ENCODE peak calls at places on chromosomes 13 and 19, in five cellular contexts. One of them, this sample, is unnamed.

GRCh38 chr13:41802684-41803554 is 158.0 kb downstream of the VWA8 start:
- DNase-seq in K562: no peak
- DNase-seq in SK-N-SH: no peak
- DNase-seq in H1: no peak
- DNase-seq in Panc1: no peak
- DNase-seq in this sample: no peak

GRCh38 chr13:27170221-27170520 is 1.4 kb downstream of the USP12 start:
- DNase-seq in K562: no peak
- DNase-seq in SK-N-SH: no peak
- DNase-seq in H1: no peak
- DNase-seq in Panc1: no peak
- DNase-seq in this sample: no peak

GRCh38 chr13:99037756-99038155 is 59.9 kb upstream of the DOCK9 start:
- DNase-seq in K562: no peak
- DNase-seq in SK-N-SH: no peak
- DNase-seq in H1: no peak
- DNase-seq in Panc1: no peak
- DNase-seq in this sample: no peak

GRCh38 chr13:99859178-99860177 is 112.1 kb downstream of the ZIC5 start:
- DNase-seq in K562: no peak
- DNase-seq in SK-N-SH: no peak
- DNase-seq in H1: no peak
- DNase-seq in Panc1: no peak
- DNase-seq in this sample: no peak

GRCh38 chr19:18558595-18558994 is 925 bp downstream of the KXD1 start:
- DNase-seq in K562: no peak
- DNase-seq in SK-N-SH: no peak
- DNase-seq in H1: no peak
- DNase-seq in Panc1: no peak
- DNase-seq in this sample: no peak

GRCh38 chr19:20611866-20612265 is 46.3 kb upstream of the ZNF737 start:
- DNase-seq in K562: no peak
- DNase-seq in SK-N-SH: no peak
- DNase-seq in H1: no peak
- DNase-seq in Panc1: no peak
- DNase-seq in this sample: no peak

GRCh38 chr13:88908896-88909535 is 1237.8 kb downstream of the SLITRK5 start:
- DNase-seq in K562: no peak
- DNase-seq in SK-N-SH: no peak
- DNase-seq in H1: no peak
- DNase-seq in Panc1: no peak
- DNase-seq in this sample: no peak

GRCh38 chr19:5894704-5895349 is 8.8 kb downstream of the NDUFA11 start:
- DNase-seq in K562: no peak
- DNase-seq in SK-N-SH: peak; percentile 62
- DNase-seq in H1: no peak
- DNase-seq in Panc1: no peak
- DNase-seq in this sample: no peak

GRCh38 chr19:42250666-42251531 is 4.0 kb downstream of the ERF start:
- DNase-seq in K562: no peak
- DNase-seq in SK-N-SH: peak; percentile 48
- DNase-seq in H1: no peak
- DNase-seq in Panc1: no peak
- DNase-seq in this sample: no peak

GRCh38 chr13:107020393-107020792 is 452.5 kb upstream of the ARGLU1 start:
- DNase-seq in K562: no peak
- DNase-seq in SK-N-SH: no peak
- DNase-seq in H1: no peak
- DNase-seq in Panc1: no peak
- DNase-seq in this sample: no peak

GRCh38 chr13:59356607-59357006 is 807.1 kb downstream of the DIAPH3 start:
- DNase-seq in K562: no peak
- DNase-seq in SK-N-SH: no peak
- DNase-seq in H1: no peak
- DNase-seq in Panc1: no peak
- DNase-seq in this sample: no peak

GRCh38 chr13:24745861-24746617 is 17.9 kb upstream of the RNF17 start:
- DNase-seq in K562: no peak
- DNase-seq in SK-N-SH: no peak
- DNase-seq in H1: no peak
- DNase-seq in Panc1: no peak
- DNase-seq in this sample: no peak

GRCh38 chr19:55599468-55600335 is at the start of the genes FIZ1 and ZNF524:
- DNase-seq in K562: peak; percentile 92
- DNase-seq in SK-N-SH: peak; percentile 92
- DNase-seq in H1: peak; percentile 93
- DNase-seq in Panc1: peak; percentile 94
- DNase-seq in this sample: peak; percentile 98

GRCh38 chr19:55601127-55601526 is 1.0 kb downstream of the ZNF524 start:
- DNase-seq in K562: no peak
- DNase-seq in SK-N-SH: no peak
- DNase-seq in H1: no peak
- DNase-seq in Panc1: no peak
- DNase-seq in this sample: no peak

GRCh38 chr19:55602104-55603001 is 2.3 kb downstream of the ZNF524 start:
- DNase-seq in K562: no peak
- DNase-seq in SK-N-SH: no peak
- DNase-seq in H1: no peak
- DNase-seq in Panc1: no peak
- DNase-seq in this sample: no peak

GRCh38 chr19:55598719-55599467 is 424 bp downstream of the FIZ1 start:
- DNase-seq in K562: peak; percentile 93
- DNase-seq in SK-N-SH: peak; percentile 88
- DNase-seq in H1: peak; percentile 96
- DNase-seq in Panc1: peak; percentile 83
- DNase-seq in this sample: peak; percentile 90

GRCh38 chr19:55600336-55601028 is 394 bp downstream of the ZNF524 start:
- DNase-seq in K562: no peak
- DNase-seq in SK-N-SH: peak; percentile 89
- DNase-seq in H1: no peak
- DNase-seq in Panc1: no peak
- DNase-seq in this sample: no peak
- TF ChIP-seq SIN3A in K562: no peak
- TF ChIP-seq SIN3A in SK-N-SH: no peak
- TF ChIP-seq SIN3A in H1: no peak
- TF ChIP-seq SIN3A in Panc1: no peak
- TF ChIP-seq SIN3A in this sample: peak; percentile 67

GRCh38 chr13:42894765-42895181 is 97.3 kb downstream of the EPSTI1 start:
- DNase-seq in K562: no peak
- DNase-seq in SK-N-SH: peak; percentile 35
- DNase-seq in H1: no peak
- DNase-seq in Panc1: no peak
- DNase-seq in this sample: no peak

GRCh38 chr13:42891591-42891990 is 100.5 kb downstream of the EPSTI1 start:
- DNase-seq in K562: no peak
- DNase-seq in SK-N-SH: no peak
- DNase-seq in H1: no peak
- DNase-seq in Panc1: no peak
- DNase-seq in this sample: no peak

GRCh38 chr13:42895781-42896180 is 96.3 kb downstream of the EPSTI1 start:
- DNase-seq in K562: no peak
- DNase-seq in SK-N-SH: no peak
- DNase-seq in H1: no peak
- DNase-seq in Panc1: no peak
- DNase-seq in this sample: no peak

GRCh38 chr13:42893346-42893745 is 98.7 kb downstream of the EPSTI1 start:
- DNase-seq in K562: no peak
- DNase-seq in SK-N-SH: no peak
- DNase-seq in H1: no peak
- DNase-seq in Panc1: no peak
- DNase-seq in this sample: no peak

GRCh38 chr13:42892760-42893159 is 99.3 kb downstream of the EPSTI1 start:
- DNase-seq in K562: no peak
- DNase-seq in SK-N-SH: no peak
- DNase-seq in H1: no peak
- DNase-seq in Panc1: no peak
- DNase-seq in this sample: no peak
- TF ChIP-seq SIN3A in K562: no peak
- TF ChIP-seq SIN3A in SK-N-SH: no peak
- TF ChIP-seq SIN3A in H1: no peak
- TF ChIP-seq SIN3A in Panc1: no peak
- TF ChIP-seq SIN3A in this sample: no peak

GRCh38 chr13:28575200-28575599 is 80.3 kb upstream of the FLT1 start:
- DNase-seq in K562: peak; percentile 46
- DNase-seq in SK-N-SH: no peak
- DNase-seq in H1: no peak
- DNase-seq in Panc1: no peak
- DNase-seq in this sample: no peak

GRCh38 chr13:28573595-28574373 is 78.9 kb upstream of the FLT1 start:
- DNase-seq in K562: no peak
- DNase-seq in SK-N-SH: no peak
- DNase-seq in H1: no peak
- DNase-seq in Panc1: no peak
- DNase-seq in this sample: no peak

GRCh38 chr13:28576037-28576436 is 81.1 kb upstream of the FLT1 start:
- DNase-seq in K562: no peak
- DNase-seq in SK-N-SH: no peak
- DNase-seq in H1: no peak
- DNase-seq in Panc1: no peak
- DNase-seq in this sample: no peak

GRCh38 chr13:28579334-28579733 is 79.6 kb upstream of the POMP start:
- DNase-seq in K562: no peak
- DNase-seq in SK-N-SH: no peak
- DNase-seq in H1: no peak
- DNase-seq in Panc1: no peak
- DNase-seq in this sample: no peak

GRCh38 chr13:28574617-28575142 is 79.8 kb upstream of the FLT1 start:
- DNase-seq in K562: peak; percentile 80
- DNase-seq in SK-N-SH: no peak
- DNase-seq in H1: no peak
- DNase-seq in Panc1: no peak
- DNase-seq in this sample: peak; percentile 10
- TF ChIP-seq SIN3A in K562: no peak
- TF ChIP-seq SIN3A in SK-N-SH: no peak
- TF ChIP-seq SIN3A in H1: no peak
- TF ChIP-seq SIN3A in Panc1: no peak
- TF ChIP-seq SIN3A in this sample: no peak

DNA sequence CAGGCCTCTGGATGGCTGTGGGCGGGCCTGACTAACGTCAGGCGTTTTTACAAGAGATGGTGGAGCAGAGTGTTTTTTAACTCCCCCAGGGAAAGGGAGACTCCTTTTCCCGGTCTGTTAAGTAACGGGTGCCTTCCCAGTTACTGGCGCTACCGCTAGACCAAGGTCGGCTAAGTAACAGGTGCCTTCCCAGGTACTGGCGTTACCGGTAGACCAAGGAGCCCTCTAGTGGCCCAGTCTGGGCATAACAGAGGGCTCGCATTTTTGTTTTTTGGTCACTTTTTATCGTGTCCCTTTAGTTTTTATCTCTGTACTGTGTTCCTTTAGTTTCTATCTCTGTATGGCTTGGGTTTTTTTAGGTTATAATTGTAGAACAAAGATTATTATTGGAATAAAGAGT is 10.0 kb downstream of the ZNF383 start:
- DNase-seq in K562: no peak
- DNase-seq in SK-N-SH: peak; percentile 31
- DNase-seq in H1: no peak
- DNase-seq in Panc1: no peak
- DNase-seq in this sample: no peak
- TF ChIP-seq SIN3A in K562: no peak
- TF ChIP-seq SIN3A in SK-N-SH: no peak
- TF ChIP-seq SIN3A in H1: no peak
- TF ChIP-seq SIN3A in Panc1: no peak
- TF ChIP-seq SIN3A in this sample: no peak

GRCh38 chr19:15631817-15632216 is 8.9 kb upstream of the CYP4F3 start:
- DNase-seq in K562: peak; percentile 80
- DNase-seq in SK-N-SH: peak; percentile 47
- DNase-seq in H1: no peak
- DNase-seq in Panc1: no peak
- DNase-seq in this sample: peak; percentile 27
- TF ChIP-seq SIN3A in K562: no peak
- TF ChIP-seq SIN3A in SK-N-SH: no peak
- TF ChIP-seq SIN3A in H1: no peak
- TF ChIP-seq SIN3A in Panc1: no peak
- TF ChIP-seq SIN3A in this sample: peak; percentile 54

GRCh38 chr13:50322006-50322405 is 306.8 kb downstream of the KCNRG start:
- DNase-seq in K562: no peak
- DNase-seq in SK-N-SH: no peak
- DNase-seq in H1: no peak
- DNase-seq in Panc1: no peak
- DNase-seq in this sample: no peak

GRCh38 chr13:50319603-50320296 is 304.5 kb downstream of the KCNRG start:
- DNase-seq in K562: peak; percentile 57
- DNase-seq in SK-N-SH: no peak
- DNase-seq in H1: no peak
- DNase-seq in Panc1: no peak
- DNase-seq in this sample: peak; percentile 24

GRCh38 chr13:50323440-50324070 is 308.3 kb downstream of the KCNRG start:
- DNase-seq in K562: no peak
- DNase-seq in SK-N-SH: no peak
- DNase-seq in H1: no peak
- DNase-seq in Panc1: no peak
- DNase-seq in this sample: no peak

GRCh38 chr13:50318887-50319286 is 303.6 kb downstream of the KCNRG start:
- DNase-seq in K562: peak; percentile 27
- DNase-seq in SK-N-SH: no peak
- DNase-seq in H1: no peak
- DNase-seq in Panc1: no peak
- DNase-seq in this sample: no peak

GRCh38 chr13:50320297-50320862 is 305.1 kb downstream of the KCNRG start:
- DNase-seq in K562: no peak
- DNase-seq in SK-N-SH: no peak
- DNase-seq in H1: no peak
- DNase-seq in Panc1: no peak
- DNase-seq in this sample: peak; percentile 84
- TF ChIP-seq SIN3A in K562: no peak
- TF ChIP-seq SIN3A in SK-N-SH: no peak
- TF ChIP-seq SIN3A in H1: no peak
- TF ChIP-seq SIN3A in Panc1: no peak
- TF ChIP-seq SIN3A in this sample: no peak

DNA sequence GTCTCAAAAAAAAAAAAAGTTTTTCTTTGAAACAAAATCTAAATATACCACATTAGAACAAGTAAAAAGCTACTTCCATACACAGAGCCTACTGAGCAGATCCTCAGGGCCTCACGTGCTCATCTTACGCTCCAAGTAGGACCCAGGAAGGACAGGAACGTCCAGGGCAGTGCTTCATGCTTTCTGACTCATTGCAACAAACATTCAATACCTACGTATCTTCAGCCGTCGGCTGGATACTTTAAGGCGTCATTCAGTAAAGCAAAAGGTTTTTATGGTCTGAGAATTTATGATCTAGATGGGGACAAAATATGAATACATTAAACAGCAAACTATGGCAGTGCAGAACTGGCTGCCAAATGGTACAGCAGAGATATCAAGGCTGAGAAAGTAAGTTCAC is 20.6 kb downstream of the CARS2 start:
- DNase-seq in K562: no peak
- DNase-seq in SK-N-SH: no peak
- DNase-seq in H1: no peak
- DNase-seq in Panc1: no peak
- DNase-seq in this sample: no peak
- TF ChIP-seq SIN3A in K562: no peak
- TF ChIP-seq SIN3A in SK-N-SH: no peak
- TF ChIP-seq SIN3A in H1: no peak
- TF ChIP-seq SIN3A in Panc1: no peak
- TF ChIP-seq SIN3A in this sample: no peak

GRCh38 chr19:38213911-38214625 is 10.0 kb downstream of the DPF1 start:
- DNase-seq in K562: no peak
- DNase-seq in SK-N-SH: no peak
- DNase-seq in H1: no peak
- DNase-seq in Panc1: no peak
- DNase-seq in this sample: no peak
- TF ChIP-seq SIN3A in K562: no peak
- TF ChIP-seq SIN3A in SK-N-SH: no peak
- TF ChIP-seq SIN3A in H1: no peak
- TF ChIP-seq SIN3A in Panc1: no peak
- TF ChIP-seq SIN3A in this sample: no peak

This sample was measured in HepG2.